ENCODE peak calls at places on chromosomes 12 and 14, in four cellular contexts. K is H9, R is upper lobe of right lung, Y is GM23338. E is an unnamed sample.
A peak's percentile ranks its signal among the peaks of the same experiment; 100 is the strongest.

GRCh38 chr14:67618617-67619063 is 1.1 kb upstream of the ARG2 start:
- DNase-seq in K (no peak), R (no peak), Y (peak; percentile 89), E (no peak)

GRCh38 chr12:138898-139534 is 72.4 kb downstream of the IQSEC3 start:
- DNase-seq in K (peak; percentile 75), R (peak; percentile 73), Y (peak; percentile 62), E (peak; percentile 60)

GRCh38 chr12:19970826-19971225 is 397.5 kb upstream of the PDE3A start:
- DNase-seq in K (no peak), R (no peak), Y (no peak), E (no peak)

GRCh38 chr14:103527408-103528157 is 1.4 kb upstream of the TRMT61A start:
- DNase-seq in K (no peak), R (no peak), Y (no peak), E (no peak)

GRCh38 chr12:121980211-121980891 is 41.3 kb upstream of the BCL7A start:
- DNase-seq in K (no peak), R (no peak), Y (no peak), E (no peak)

GRCh38 chr12:119803391-119803791 is 73.7 kb downstream of the CIT start:
- DNase-seq in K (peak; percentile 80), R (no peak), Y (peak; percentile 88), E (no peak)

GRCh38 chr14:89807151-89807550 is 147.4 kb downstream of the EFCAB11 start:
- DNase-seq in K (no peak), R (no peak), Y (no peak), E (no peak)

GRCh38 chr12:42336286-42336685 is 10.3 kb downstream of the PPHLN1 start:
- DNase-seq in K (no peak), R (no peak), Y (no peak), E (no peak)

GRCh38 chr12:79508622-79509021 is 182.1 kb downstream of the PAWR start:
- DNase-seq in K (no peak), R (no peak), Y (peak; percentile 34), E (no peak)

GRCh38 chr12:114933428-114934160 is 249.6 kb upstream of the TBX3 start:
- DNase-seq in K (no peak), R (no peak), Y (no peak), E (no peak)

GRCh38 chr12:114932806-114933205 is 248.8 kb upstream of the TBX3 start:
- DNase-seq in K (no peak), R (no peak), Y (no peak), E (no peak)

GRCh38 chr12:114935658-114936057 is 251.7 kb upstream of the TBX3 start:
- DNase-seq in K (no peak), R (no peak), Y (peak; percentile 16), E (no peak)

GRCh38 chr12:114938487-114939210 is 254.7 kb upstream of the TBX3 start:
- DNase-seq in K (no peak), R (no peak), Y (no peak), E (no peak)

GRCh38 chr12:114936148-114937099 is 252.4 kb upstream of the TBX3 start:
- DNase-seq in K (no peak), R (no peak), Y (no peak), E (no peak)
- TF ChIP-seq CTCF in K (no peak), R (no peak), Y (no peak), E (no peak)

DNA sequence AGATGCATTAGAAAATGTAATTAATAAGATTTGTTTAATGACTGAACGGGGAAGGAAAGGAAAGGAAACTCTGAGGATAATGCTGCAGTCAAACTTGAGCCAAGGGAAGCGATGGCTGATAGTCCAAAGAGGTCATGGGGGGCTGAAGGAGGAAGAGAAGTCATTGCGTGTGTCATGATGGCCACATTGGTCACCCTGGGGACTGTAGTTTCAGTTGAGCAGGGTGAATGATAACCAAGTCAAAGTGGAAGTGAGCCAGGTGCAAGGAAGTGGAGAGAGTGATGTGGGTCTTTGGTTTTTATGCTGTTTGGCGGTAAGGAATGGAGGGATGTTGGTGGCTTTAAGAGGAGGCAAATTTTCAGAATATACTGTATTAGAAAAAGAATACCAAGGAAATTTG is 21.6 kb downstream of the C12orf75 start:
- DNase-seq in K (no peak), R (no peak), Y (no peak), E (no peak)
- H3K4me1 ChIP-seq in K (no peaks in the 10 kb centered on the region), R (no peaks in the 10 kb centered on the region), Y (peaks cover 6% of the 10 kb centered on the region), E (peaks cover 20% of the 10 kb centered on the region)

GRCh38 chr14:53955671-53956426 is 776 bp downstream of the BMP4 start:
- DNase-seq in K (peak; percentile 61), R (peak; percentile 87), Y (peak; percentile 79), E (peak; percentile 89)

GRCh38 chr14:53953828-53954550 is 2.6 kb downstream of the BMP4 start:
- DNase-seq in K (peak; percentile 43), R (peak; percentile 77), Y (peak; percentile 57), E (no peak)

GRCh38 chr14:53953002-53953827 is 3.4 kb downstream of the BMP4 start:
- DNase-seq in K (peak; percentile 86), R (peak; percentile 94), Y (peak; percentile 86), E (peak; percentile 87)

GRCh38 chr14:53955234-53955556 is 1.4 kb downstream of the BMP4 start:
- DNase-seq in K (no peak), R (no peak), Y (peak; percentile 60), E (no peak)

DNA sequence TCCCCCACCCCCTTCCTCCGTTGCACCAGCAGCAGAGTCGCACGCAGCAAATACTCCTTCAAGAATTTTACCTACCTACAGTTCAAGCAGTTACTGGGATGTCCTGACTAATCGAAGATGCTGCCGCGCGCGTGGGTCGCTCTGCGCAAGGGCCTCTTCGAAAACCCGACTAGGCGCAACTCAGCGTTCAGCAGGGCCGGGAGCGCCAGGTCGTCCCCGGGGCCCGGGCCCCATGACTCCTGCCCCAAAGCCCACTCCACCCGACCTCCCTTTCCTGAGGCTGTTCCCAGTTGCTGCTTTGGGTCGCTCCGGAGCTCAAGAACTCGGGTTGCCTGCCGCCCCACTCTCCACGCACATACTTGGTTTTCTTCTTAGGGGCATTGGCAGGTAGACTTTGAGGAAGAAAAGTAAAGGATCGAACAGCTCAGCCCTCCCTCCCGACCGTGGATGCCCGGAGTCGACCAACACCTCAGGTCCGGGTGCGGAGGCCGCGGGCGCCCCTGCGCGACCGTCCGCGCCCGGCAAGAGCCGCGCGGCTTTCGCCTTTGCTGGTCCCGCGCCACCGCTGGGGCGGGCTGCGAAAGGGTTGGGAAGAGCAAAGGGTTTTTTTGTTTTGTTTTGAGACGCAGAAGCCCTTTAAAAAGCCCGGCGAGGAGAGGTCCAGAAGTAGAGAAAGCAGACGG is 1.9 kb downstream of the BMP4 start:
- DNase-seq in K (no peak), R (peak; percentile 69), Y (no peak), E (no peak)
- TF ChIP-seq CTCF in K (no peak), R (no peak), Y (no peak), E (no peak)

GRCh38 chr14:96627811-96628775 is 125.9 kb downstream of the PAPOLA start:
- DNase-seq in K (peak; percentile 17), R (no peak), Y (no peak), E (no peak)

GRCh38 chr14:96625436-96625945 is 123.3 kb downstream of the PAPOLA start:
- DNase-seq in K (peak; percentile 18), R (no peak), Y (no peak), E (no peak)

GRCh38 chr14:96626121-96626768 is 124.1 kb downstream of the PAPOLA start:
- DNase-seq in K (peak; percentile 16), R (no peak), Y (no peak), E (no peak)

GRCh38 chr14:96627386-96627785 is 125.2 kb downstream of the PAPOLA start:
- DNase-seq in K (peak; percentile 18), R (no peak), Y (no peak), E (peak; percentile 11)

GRCh38 chr14:96626916-96627315 is 124.7 kb downstream of the PAPOLA start:
- DNase-seq in K (peak; percentile 18), R (no peak), Y (no peak), E (no peak)
- H3K4me1 ChIP-seq in K (no peaks in the 10 kb centered on the region), R (no peaks in the 10 kb centered on the region), Y (no peaks in the 10 kb centered on the region), E (peaks cover 7% of the 10 kb centered on the region)

GRCh38 chr12:131455581-131456110 is 255.2 kb upstream of the SFSWAP start:
- DNase-seq in K (peak; percentile 18), R (peak; percentile 57), Y (no peak), E (no peak)

GRCh38 chr12:131456301-131457027 is 254.4 kb upstream of the SFSWAP start:
- DNase-seq in K (peak; percentile 24), R (peak; percentile 57), Y (no peak), E (no peak)

GRCh38 chr12:131452444-131452860 is 258.4 kb upstream of the SFSWAP start:
- DNase-seq in K (peak; percentile 79), R (peak; percentile 66), Y (peak; percentile 77), E (no peak)

GRCh38 chr12:131455218-131455506 is 255.7 kb upstream of the SFSWAP start:
- DNase-seq in K (no peak), R (peak; percentile 36), Y (no peak), E (no peak)

DNA sequence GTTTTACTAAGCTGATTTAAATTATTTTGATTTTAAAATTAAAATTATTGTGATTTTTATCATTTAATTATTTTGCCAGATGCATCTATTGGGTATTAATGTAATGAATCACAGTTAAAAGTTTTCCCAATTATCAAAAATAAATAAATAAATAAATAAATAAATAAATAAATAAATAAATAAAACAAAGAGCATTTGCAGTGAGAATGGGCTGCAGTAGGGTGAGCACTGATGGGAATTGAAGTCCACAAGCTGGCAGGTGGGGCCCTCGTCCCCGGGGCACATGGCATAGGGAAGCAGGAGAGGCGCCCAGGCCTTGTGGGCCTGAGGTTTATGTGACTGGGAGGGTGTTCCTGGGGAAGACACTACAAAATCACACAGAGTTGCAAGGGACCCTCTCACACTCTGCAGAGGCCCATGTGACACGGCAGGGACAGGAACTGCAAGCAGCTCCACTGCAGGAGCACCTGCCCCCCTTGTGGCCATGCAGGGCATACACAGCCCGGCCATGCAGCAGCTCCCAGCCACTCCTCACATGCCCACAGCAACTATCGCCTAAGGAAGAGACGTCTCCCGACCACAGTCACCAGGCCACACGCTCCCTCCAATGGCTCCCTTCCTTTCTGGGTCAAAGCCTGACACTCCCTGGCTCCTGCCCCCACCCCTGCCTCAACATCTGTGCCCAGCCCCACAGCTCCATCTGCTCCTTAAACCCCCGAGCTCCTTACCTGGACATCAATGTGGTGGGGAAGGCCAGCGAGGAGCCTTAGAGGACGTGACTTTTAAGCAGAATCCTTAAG is 256.3 kb upstream of the SFSWAP start:
- DNase-seq in K (peak; percentile 95), R (peak; percentile 74), Y (peak; percentile 83), E (no peak)
- TF ChIP-seq CTCF in K (peak; percentile 81), R (peak; percentile 55), Y (peak; percentile 56), E (peak; percentile 66)

GRCh38 chr12:59179231-59179630 is 258.9 kb upstream of the LRIG3 start:
- DNase-seq in K (no peak), R (no peak), Y (no peak), E (no peak)
- H3K4me1 ChIP-seq in K (no peaks in the 10 kb centered on the region), R (no peaks in the 10 kb centered on the region), Y (no peaks in the 10 kb centered on the region), E (no peaks in the 10 kb centered on the region)